ENCODE peak calls at places on chromosome 17, in nine cellular contexts. One of them, this sample, is unnamed.

GRCh38 chr17:80732268-80732667 is 187.6 kb downstream of the RPTOR start:
- DNase-seq in stimulated activated CD8-positive, alpha-beta memory T cell treated with anti-CD3 and anti-CD28 coated beads, Interleukin-15, amount 100 ng/mL, for 24 hours: no peak
- DNase-seq in upper lobe of right lung: no peak
- DNase-seq in EL: peak; percentile 82
- DNase-seq in HS-5: peak; percentile 45
- DNase-seq in Calu3: no peak
- DNase-seq in fibroblast of lung: peak; percentile 80
- DNase-seq in HTR-8/SVneo: no peak
- DNase-seq in T1000: no peak
- DNase-seq in this sample: peak; percentile 74

GRCh38 chr17:78774456-78774855 is 7.6 kb downstream of the CYTH1 start:
- DNase-seq in T1000: no peak
- DNase-seq in fibroblast of lung: no peak
- DNase-seq in HS-5: no peak
- DNase-seq in EL: no peak
- DNase-seq in upper lobe of right lung: no peak
- DNase-seq in HTR-8/SVneo: no peak
- DNase-seq in stimulated activated CD8-positive, alpha-beta memory T cell treated with anti-CD3 and anti-CD28 coated beads, Interleukin-15, amount 100 ng/mL, for 24 hours: no peak
- DNase-seq in Calu3: no peak
- DNase-seq in this sample: no peak

GRCh38 chr17:37358098-37358829 is 17.5 kb upstream of the C17orf78 start:
- DNase-seq in stimulated activated CD8-positive, alpha-beta memory T cell treated with anti-CD3 and anti-CD28 coated beads, Interleukin-15, amount 100 ng/mL, for 24 hours: peak; percentile 3
- DNase-seq in upper lobe of right lung: peak; percentile 78
- DNase-seq in HS-5: no peak
- DNase-seq in T1000: peak; percentile 4
- DNase-seq in fibroblast of lung: peak; percentile 70
- DNase-seq in EL: peak; percentile 66
- DNase-seq in HTR-8/SVneo: peak; percentile 76
- DNase-seq in Calu3: peak; percentile 86
- DNase-seq in this sample: peak; percentile 60

GRCh38 chr17:61366076-61366714 is 33.4 kb upstream of the TBX2 start:
- DNase-seq in stimulated activated CD8-positive, alpha-beta memory T cell treated with anti-CD3 and anti-CD28 coated beads, Interleukin-15, amount 100 ng/mL, for 24 hours: no peak
- DNase-seq in HS-5: no peak
- DNase-seq in upper lobe of right lung: no peak
- DNase-seq in EL: no peak
- DNase-seq in fibroblast of lung: no peak
- DNase-seq in T1000: no peak
- DNase-seq in Calu3: no peak
- DNase-seq in HTR-8/SVneo: no peak
- DNase-seq in this sample: no peak

GRCh38 chr17:29582767-29583166 is 6.7 kb downstream of the GIT1 start:
- DNase-seq in HS-5: no peak
- DNase-seq in stimulated activated CD8-positive, alpha-beta memory T cell treated with anti-CD3 and anti-CD28 coated beads, Interleukin-15, amount 100 ng/mL, for 24 hours: no peak
- DNase-seq in HTR-8/SVneo: no peak
- DNase-seq in EL: no peak
- DNase-seq in upper lobe of right lung: no peak
- DNase-seq in T1000: no peak
- DNase-seq in fibroblast of lung: no peak
- DNase-seq in Calu3: no peak
- DNase-seq in this sample: no peak

GRCh38 chr17:64240261-64240740 is 22.8 kb downstream of the TEX2 start:
- DNase-seq in T1000: no peak
- DNase-seq in fibroblast of lung: no peak
- DNase-seq in upper lobe of right lung: no peak
- DNase-seq in HS-5: no peak
- DNase-seq in EL: no peak
- DNase-seq in stimulated activated CD8-positive, alpha-beta memory T cell treated with anti-CD3 and anti-CD28 coated beads, Interleukin-15, amount 100 ng/mL, for 24 hours: no peak
- DNase-seq in Calu3: peak; percentile 31
- DNase-seq in HTR-8/SVneo: no peak
- DNase-seq in this sample: no peak

GRCh38 chr17:41734139-41734948 is at the start of gene HAP1:
- DNase-seq in stimulated activated CD8-positive, alpha-beta memory T cell treated with anti-CD3 and anti-CD28 coated beads, Interleukin-15, amount 100 ng/mL, for 24 hours: no peak
- DNase-seq in fibroblast of lung: peak; percentile 19
- DNase-seq in HS-5: no peak
- DNase-seq in T1000: peak; percentile 50
- DNase-seq in upper lobe of right lung: peak; percentile 73
- DNase-seq in Calu3: peak; percentile 66
- DNase-seq in HTR-8/SVneo: peak; percentile 75
- DNase-seq in EL: peak; percentile 46
- DNase-seq in this sample: no peak

GRCh38 chr17:29958947-29959657 is 17.7 kb downstream of the EFCAB5 start:
- DNase-seq in upper lobe of right lung: no peak
- DNase-seq in fibroblast of lung: peak; percentile 72
- DNase-seq in EL: peak; percentile 58
- DNase-seq in HTR-8/SVneo: no peak
- DNase-seq in HS-5: no peak
- DNase-seq in stimulated activated CD8-positive, alpha-beta memory T cell treated with anti-CD3 and anti-CD28 coated beads, Interleukin-15, amount 100 ng/mL, for 24 hours: no peak
- DNase-seq in T1000: peak; percentile 41
- DNase-seq in Calu3: no peak
- DNase-seq in this sample: peak; percentile 52

GRCh38 chr17:7294614-7295153 is at the start of gene YBX2:
- DNase-seq in upper lobe of right lung: peak; percentile 80
- DNase-seq in EL: peak; percentile 58
- DNase-seq in stimulated activated CD8-positive, alpha-beta memory T cell treated with anti-CD3 and anti-CD28 coated beads, Interleukin-15, amount 100 ng/mL, for 24 hours: peak; percentile 44
- DNase-seq in HS-5: no peak
- DNase-seq in fibroblast of lung: no peak
- DNase-seq in HTR-8/SVneo: no peak
- DNase-seq in T1000: peak; percentile 34
- DNase-seq in Calu3: peak; percentile 68
- DNase-seq in this sample: no peak

GRCh38 chr17:51087072-51087757 is 33.5 kb downstream of the SPAG9 start:
- DNase-seq in HS-5: no peak
- DNase-seq in fibroblast of lung: peak; percentile 25
- DNase-seq in Calu3: no peak
- DNase-seq in EL: peak; percentile 11
- DNase-seq in upper lobe of right lung: no peak
- DNase-seq in stimulated activated CD8-positive, alpha-beta memory T cell treated with anti-CD3 and anti-CD28 coated beads, Interleukin-15, amount 100 ng/mL, for 24 hours: no peak
- DNase-seq in HTR-8/SVneo: no peak
- DNase-seq in T1000: no peak
- DNase-seq in this sample: no peak

GRCh38 chr17:66386789-66387351 is 84.5 kb downstream of the PRKCA start:
- DNase-seq in T1000: no peak
- DNase-seq in HTR-8/SVneo: no peak
- DNase-seq in HS-5: no peak
- DNase-seq in stimulated activated CD8-positive, alpha-beta memory T cell treated with anti-CD3 and anti-CD28 coated beads, Interleukin-15, amount 100 ng/mL, for 24 hours: no peak
- DNase-seq in fibroblast of lung: peak; percentile 36
- DNase-seq in upper lobe of right lung: no peak
- DNase-seq in EL: no peak
- DNase-seq in Calu3: peak; percentile 69
- DNase-seq in this sample: peak; percentile 42

GRCh38 chr17:57387575-57387974 is 131.3 kb downstream of the MSI2 start:
- DNase-seq in EL: no peak
- DNase-seq in HTR-8/SVneo: no peak
- DNase-seq in Calu3: no peak
- DNase-seq in upper lobe of right lung: no peak
- DNase-seq in stimulated activated CD8-positive, alpha-beta memory T cell treated with anti-CD3 and anti-CD28 coated beads, Interleukin-15, amount 100 ng/mL, for 24 hours: no peak
- DNase-seq in HS-5: no peak
- DNase-seq in fibroblast of lung: no peak
- DNase-seq in T1000: no peak
- DNase-seq in this sample: no peak

GRCh38 chr17:50365165-50365564 is 7.8 kb downstream of the MRPL27 start:
- DNase-seq in EL: no peak
- DNase-seq in fibroblast of lung: no peak
- DNase-seq in HTR-8/SVneo: no peak
- DNase-seq in stimulated activated CD8-positive, alpha-beta memory T cell treated with anti-CD3 and anti-CD28 coated beads, Interleukin-15, amount 100 ng/mL, for 24 hours: no peak
- DNase-seq in Calu3: no peak
- DNase-seq in T1000: no peak
- DNase-seq in upper lobe of right lung: no peak
- DNase-seq in HS-5: no peak
- DNase-seq in this sample: no peak

GRCh38 chr17:67532326-67532871 is 155.3 kb downstream of the PITPNC1 start:
- DNase-seq in HTR-8/SVneo: no peak
- DNase-seq in Calu3: no peak
- DNase-seq in EL: no peak
- DNase-seq in stimulated activated CD8-positive, alpha-beta memory T cell treated with anti-CD3 and anti-CD28 coated beads, Interleukin-15, amount 100 ng/mL, for 24 hours: no peak
- DNase-seq in fibroblast of lung: no peak
- DNase-seq in upper lobe of right lung: no peak
- DNase-seq in T1000: no peak
- DNase-seq in HS-5: no peak
- DNase-seq in this sample: no peak

GRCh38 chr17:29617125-29617480 is 5.6 kb downstream of the CORO6 start:
- DNase-seq in EL: peak; percentile 69
- DNase-seq in Calu3: peak; percentile 86
- DNase-seq in upper lobe of right lung: peak; percentile 90
- DNase-seq in T1000: no peak
- DNase-seq in HTR-8/SVneo: no peak
- DNase-seq in HS-5: no peak
- DNase-seq in stimulated activated CD8-positive, alpha-beta memory T cell treated with anti-CD3 and anti-CD28 coated beads, Interleukin-15, amount 100 ng/mL, for 24 hours: peak; percentile 71
- DNase-seq in fibroblast of lung: peak; percentile 67
- DNase-seq in this sample: peak; percentile 55

GRCh38 chr17:153851-154250 is 16.5 kb downstream of the SCGB1C2 start:
- DNase-seq in T1000: no peak
- DNase-seq in HS-5: no peak
- DNase-seq in Calu3: no peak
- DNase-seq in upper lobe of right lung: peak; percentile 21
- DNase-seq in fibroblast of lung: no peak
- DNase-seq in HTR-8/SVneo: no peak
- DNase-seq in stimulated activated CD8-positive, alpha-beta memory T cell treated with anti-CD3 and anti-CD28 coated beads, Interleukin-15, amount 100 ng/mL, for 24 hours: no peak
- DNase-seq in EL: no peak
- DNase-seq in this sample: no peak

GRCh38 chr17:31917065-31917529 is 15.6 kb upstream of the UTP6 start:
- DNase-seq in HS-5: no peak
- DNase-seq in stimulated activated CD8-positive, alpha-beta memory T cell treated with anti-CD3 and anti-CD28 coated beads, Interleukin-15, amount 100 ng/mL, for 24 hours: no peak
- DNase-seq in HTR-8/SVneo: no peak
- DNase-seq in EL: no peak
- DNase-seq in T1000: no peak
- DNase-seq in fibroblast of lung: no peak
- DNase-seq in Calu3: peak; percentile 56
- DNase-seq in upper lobe of right lung: peak; percentile 61
- DNase-seq in this sample: no peak

GRCh38 chr17:81309140-81309858 is 14.2 kb upstream of the SLC38A10 start:
- DNase-seq in HTR-8/SVneo: peak; percentile 74
- DNase-seq in EL: peak; percentile 78
- DNase-seq in fibroblast of lung: peak; percentile 54
- DNase-seq in stimulated activated CD8-positive, alpha-beta memory T cell treated with anti-CD3 and anti-CD28 coated beads, Interleukin-15, amount 100 ng/mL, for 24 hours: no peak
- DNase-seq in Calu3: peak; percentile 86
- DNase-seq in T1000: peak; percentile 59
- DNase-seq in upper lobe of right lung: peak; percentile 98
- DNase-seq in HS-5: no peak
- DNase-seq in this sample: no peak

GRCh38 chr17:55134486-55135157 is 130.1 kb upstream of the HLF start:
- DNase-seq in upper lobe of right lung: no peak
- DNase-seq in HS-5: no peak
- DNase-seq in T1000: no peak
- DNase-seq in fibroblast of lung: peak; percentile 7
- DNase-seq in stimulated activated CD8-positive, alpha-beta memory T cell treated with anti-CD3 and anti-CD28 coated beads, Interleukin-15, amount 100 ng/mL, for 24 hours: no peak
- DNase-seq in Calu3: no peak
- DNase-seq in HTR-8/SVneo: no peak
- DNase-seq in EL: peak; percentile 13
- DNase-seq in this sample: peak; percentile 4

GRCh38 chr17:73292031-73292531 is 19.7 kb downstream of the CDC42EP4 start:
- DNase-seq in HTR-8/SVneo: peak; percentile 67
- DNase-seq in T1000: peak; percentile 55
- DNase-seq in upper lobe of right lung: no peak
- DNase-seq in Calu3: peak; percentile 58
- DNase-seq in fibroblast of lung: peak; percentile 85
- DNase-seq in EL: peak; percentile 89
- DNase-seq in stimulated activated CD8-positive, alpha-beta memory T cell treated with anti-CD3 and anti-CD28 coated beads, Interleukin-15, amount 100 ng/mL, for 24 hours: no peak
- DNase-seq in HS-5: peak; percentile 61
- DNase-seq in this sample: peak; percentile 77

GRCh38 chr17:21602176-21602575 is 90.1 kb upstream of the KCNJ18 start:
- DNase-seq in EL: no peak
- DNase-seq in HTR-8/SVneo: no peak
- DNase-seq in Calu3: no peak
- DNase-seq in upper lobe of right lung: no peak
- DNase-seq in HS-5: no peak
- DNase-seq in T1000: no peak
- DNase-seq in fibroblast of lung: no peak
- DNase-seq in stimulated activated CD8-positive, alpha-beta memory T cell treated with anti-CD3 and anti-CD28 coated beads, Interleukin-15, amount 100 ng/mL, for 24 hours: no peak
- DNase-seq in this sample: no peak

GRCh38 chr17:43372273-43372911 is 26.4 kb upstream of the ARL4D start:
- DNase-seq in EL: no peak
- DNase-seq in HS-5: no peak
- DNase-seq in HTR-8/SVneo: no peak
- DNase-seq in Calu3: no peak
- DNase-seq in T1000: no peak
- DNase-seq in stimulated activated CD8-positive, alpha-beta memory T cell treated with anti-CD3 and anti-CD28 coated beads, Interleukin-15, amount 100 ng/mL, for 24 hours: no peak
- DNase-seq in fibroblast of lung: no peak
- DNase-seq in upper lobe of right lung: no peak
- DNase-seq in this sample: no peak

GRCh38 chr17:13135496-13135895 is 117.7 kb upstream of the ELAC2 start:
- DNase-seq in upper lobe of right lung: no peak
- DNase-seq in T1000: no peak
- DNase-seq in HTR-8/SVneo: no peak
- DNase-seq in stimulated activated CD8-positive, alpha-beta memory T cell treated with anti-CD3 and anti-CD28 coated beads, Interleukin-15, amount 100 ng/mL, for 24 hours: no peak
- DNase-seq in EL: no peak
- DNase-seq in Calu3: no peak
- DNase-seq in HS-5: no peak
- DNase-seq in fibroblast of lung: no peak
- DNase-seq in this sample: no peak

GRCh38 chr17:28706471-28707338 is 5.0 kb downstream of the PROCA1 start:
- DNase-seq in HS-5: no peak
- DNase-seq in HTR-8/SVneo: no peak
- DNase-seq in Calu3: no peak
- DNase-seq in EL: no peak
- DNase-seq in T1000: no peak
- DNase-seq in fibroblast of lung: no peak
- DNase-seq in upper lobe of right lung: no peak
- DNase-seq in stimulated activated CD8-positive, alpha-beta memory T cell treated with anti-CD3 and anti-CD28 coated beads, Interleukin-15, amount 100 ng/mL, for 24 hours: no peak
- DNase-seq in this sample: no peak

GRCh38 chr17:63476857-63477470 is at the start of gene ACE:
- DNase-seq in Calu3: peak; percentile 36
- DNase-seq in T1000: no peak
- DNase-seq in stimulated activated CD8-positive, alpha-beta memory T cell treated with anti-CD3 and anti-CD28 coated beads, Interleukin-15, amount 100 ng/mL, for 24 hours: no peak
- DNase-seq in HTR-8/SVneo: peak; percentile 49
- DNase-seq in fibroblast of lung: peak; percentile 32
- DNase-seq in upper lobe of right lung: peak; percentile 76
- DNase-seq in EL: peak; percentile 32
- DNase-seq in HS-5: no peak
- DNase-seq in this sample: peak; percentile 16

GRCh38 chr17:82229686-82230626 is 1.1 kb downstream of the SLC16A3 start:
- DNase-seq in HS-5: no peak
- DNase-seq in HTR-8/SVneo: no peak
- DNase-seq in stimulated activated CD8-positive, alpha-beta memory T cell treated with anti-CD3 and anti-CD28 coated beads, Interleukin-15, amount 100 ng/mL, for 24 hours: no peak
- DNase-seq in EL: no peak
- DNase-seq in fibroblast of lung: no peak
- DNase-seq in upper lobe of right lung: peak; percentile 74
- DNase-seq in Calu3: no peak
- DNase-seq in T1000: no peak
- DNase-seq in this sample: no peak

GRCh38 chr17:38702166-38702899 is 2.7 kb upstream of the MLLT6 start:
- DNase-seq in T1000: peak; percentile 86
- DNase-seq in EL: peak; percentile 90
- DNase-seq in HS-5: peak; percentile 41
- DNase-seq in Calu3: peak; percentile 99
- DNase-seq in HTR-8/SVneo: peak; percentile 93
- DNase-seq in fibroblast of lung: peak; percentile 83
- DNase-seq in stimulated activated CD8-positive, alpha-beta memory T cell treated with anti-CD3 and anti-CD28 coated beads, Interleukin-15, amount 100 ng/mL, for 24 hours: peak; percentile 65
- DNase-seq in upper lobe of right lung: peak; percentile 95
- DNase-seq in this sample: peak; percentile 64